ENCODE peak calls at places on chromosomes 3 and 15, in four cellular contexts. O is psoas muscle, D is HepG2, R is breast epithelium. C is an unnamed sample. For H3K4me1, the result is how much of the 10 kb centered on the place peaks cover.

GRCh38 chr3:24683511-24684384 is 189.1 kb upstream of the THRB start:
- DNase-seq in R (no peak), D (peak), O (no peak), C (no peak)

GRCh38 chr15:87877114-87877810 is 379.3 kb downstream of the NTRK3 start:
- DNase-seq in O (no peak), R (no peak), D (no peak), C (no peak)

GRCh38 chr3:104584702-104585101 is 782.0 kb upstream of the ALCAM start:
- DNase-seq in O (no peak), R (no peak), D (no peak), C (no peak)

GRCh38 chr3:47276558-47276957 is 6.0 kb downstream of the KIF9 start:
- DNase-seq in O (no peak), R (no peak), D (no peak), C (no peak)

GRCh38 chr15:65833501-65834220 is 35.6 kb upstream of the RAB11A start:
- DNase-seq in D (peak), O (peak), R (no peak), C (no peak)

GRCh38 chr3:138949002-138949418 is 2.0 kb downstream of the FOXL2NB start:
- DNase-seq in D (no peak), R (no peak), O (no peak), C (no peak)

GRCh38 chr15:101313041-101313761 is 18.2 kb upstream of the SNRPA1 start:
- DNase-seq in O (no peak), R (no peak), D (no peak), C (no peak)

GRCh38 chr3:13106308-13106970 is 33.2 kb upstream of the IQSEC1 start:
- DNase-seq in O (no peak), R (no peak), D (peak), C (no peak)

GRCh38 chr3:122996038-122996580 is 31.5 kb downstream of the SEMA5B start:
- DNase-seq in R (no peak), O (no peak), D (no peak), C (no peak)

GRCh38 chr3:177401375-177401774 is 204.1 kb upstream of the TBL1XR1 start:
- DNase-seq in O (no peak), D (no peak), R (no peak), C (no peak)

GRCh38 chr15:48389701-48390143 is 58.5 kb downstream of the DUT start:
- DNase-seq in O (no peak), D (no peak), R (no peak), C (no peak)

GRCh38 chr3:3405131-3405530 is 225.6 kb upstream of the CRBN start:
- DNase-seq in D (no peak), O (no peak), R (no peak), C (no peak)

GRCh38 chr3:51819709-51820406 is 40.8 kb upstream of the IQCF6 start:
- DNase-seq in D (peak), R (no peak), O (no peak), C (no peak)

GRCh38 chr3:170142373-170142772 is 39.2 kb downstream of the PHC3 start:
- DNase-seq in O (no peak), R (no peak), D (no peak), C (no peak)

GRCh38 chr3:192915306-192915705 is 2.4 kb downstream of the MB21D2 start:
- DNase-seq in R (no peak), D (peak), O (no peak), C (no peak)

GRCh38 chr3:190125669-190126068 is 5.0 kb upstream of the P3H2 start:
- DNase-seq in R (no peak), O (no peak), D (no peak), C (no peak)

GRCh38 chr3:38117748-38118420 is 19.0 kb downstream of the ACAA1 start:
- DNase-seq in O (peak), R (peak), D (peak), C (peak)

GRCh38 chr3:51718547-51719412 is 11.9 kb downstream of the GRM2 start:
- DNase-seq in D (peak), O (peak), R (no peak), C (no peak)

GRCh38 chr15:68364660-68365035 is 67.3 kb downstream of the ITGA11 start:
- DNase-seq in O (no peak), D (no peak), R (no peak), C (no peak)

GRCh38 chr15:68367226-68367625 is 64.7 kb downstream of the ITGA11 start:
- DNase-seq in O (no peak), R (no peak), D (no peak), C (no peak)

GRCh38 chr15:68365140-68365745 is 66.7 kb downstream of the ITGA11 start:
- DNase-seq in O (no peak), R (no peak), D (no peak), C (no peak)

GRCh38 chr15:68366314-68366713 is 65.6 kb downstream of the ITGA11 start:
- DNase-seq in O (no peak), R (no peak), D (no peak), C (no peak)

GRCh38 chr15:68365770-68366169 is 66.2 kb downstream of the ITGA11 start:
- DNase-seq in O (no peak), D (no peak), R (no peak), C (no peak)
- H3K4me1 ChIP-seq in O (under half), D (under half), R (under half), C (half or more)

GRCh38 chr15:60392601-60392985 is 5.2 kb downstream of the ANXA2 start:
- DNase-seq in D (peak), O (no peak), R (no peak), C (no peak)
- H3K4me1 ChIP-seq in D (half or more), O (half or more), R (half or more), C (under half)

GRCh38 chr3:42697326-42698051 is 5.1 kb downstream of the HHATL start:
- DNase-seq in D (no peak), O (no peak), R (peak), C (peak)

GRCh38 chr3:42696356-42697301 is 6.0 kb downstream of the HHATL start:
- DNase-seq in O (no peak), R (peak), D (no peak), C (peak)

GRCh38 chr3:42699511-42699971 is 3.1 kb downstream of the HHATL start:
- DNase-seq in O (no peak), R (peak), D (no peak), C (no peak)

GRCh38 chr3:42698911-42699230 is 3.7 kb downstream of the HHATL start:
- DNase-seq in D (no peak), O (no peak), R (peak), C (peak)

DNA sequence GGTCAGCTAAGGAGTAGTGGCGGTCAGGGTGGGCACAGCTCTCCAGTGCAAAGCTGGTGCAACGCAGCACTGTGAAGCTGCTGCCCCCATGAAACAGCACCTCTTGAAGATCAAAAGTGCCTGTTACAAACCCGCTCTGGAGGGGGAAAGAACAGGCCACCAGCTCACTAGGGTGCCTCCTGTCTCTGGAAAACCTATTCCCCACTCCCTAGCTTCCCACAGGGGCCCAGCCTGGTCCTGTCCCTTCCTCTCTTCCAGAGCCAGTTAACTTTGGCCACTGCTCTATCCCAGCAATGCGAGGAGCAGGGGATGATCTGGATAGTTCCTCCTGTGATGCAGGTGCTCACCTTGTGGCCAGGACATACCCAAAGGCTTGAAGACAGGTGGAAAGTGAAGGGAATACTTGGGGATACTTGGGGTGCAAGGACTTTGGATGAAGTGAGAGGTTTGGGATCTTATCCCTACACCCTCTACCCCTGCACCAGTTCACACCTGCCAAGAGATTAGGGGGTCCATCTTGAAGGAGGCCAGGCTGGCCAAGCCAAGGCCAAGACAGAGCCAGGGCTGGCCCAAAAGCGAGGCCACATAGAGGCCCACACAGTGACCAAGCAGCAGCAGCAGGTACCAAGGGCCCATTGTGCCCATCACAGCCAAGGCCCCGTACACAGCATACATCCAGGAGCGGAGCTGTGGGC is 4.2 kb downstream of the HHATL start:
- DNase-seq in R (peak), O (no peak), D (no peak), C (peak)
- H3K4me1 ChIP-seq in R (under half), O (under half), D (under half), C (under half)

DNA sequence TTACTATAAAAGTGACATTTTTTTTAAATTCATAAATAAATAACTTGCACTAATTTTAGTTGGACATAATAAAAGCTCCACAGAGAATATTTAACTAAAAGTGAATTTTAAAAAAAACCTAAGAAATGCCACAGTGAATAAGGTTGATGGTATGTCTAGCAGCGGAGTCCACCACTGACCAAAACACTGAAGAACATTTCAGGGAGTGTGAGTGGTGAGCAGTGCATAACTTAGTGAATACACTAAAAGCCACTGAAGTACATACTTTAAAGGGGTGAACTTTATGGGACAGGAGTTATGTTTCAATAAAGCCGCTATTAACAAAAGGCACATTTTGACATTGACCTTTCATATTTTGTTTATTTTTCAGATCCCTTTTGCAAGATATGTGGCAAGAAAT is 32.3 kb downstream of the SRP14 start:
- DNase-seq in R (no peak), O (no peak), D (no peak), C (no peak)
- H3K4me1 ChIP-seq in R (under half), O (under half), D (under half), C (under half)

GRCh38 chr3:171458857-171459129 is 1.4 kb downstream of the TNIK start:
- DNase-seq in D (no peak), R (no peak), O (no peak), C (no peak)

GRCh38 chr3:171456765-171457164 is 3.4 kb downstream of the TNIK start:
- DNase-seq in R (no peak), D (no peak), O (no peak), C (no peak)

GRCh38 chr3:171458056-171458856 is 1.9 kb downstream of the TNIK start:
- DNase-seq in O (no peak), D (no peak), R (no peak), C (no peak)

GRCh38 chr3:171455603-171456550 is 4.3 kb downstream of the TNIK start:
- DNase-seq in D (no peak), O (no peak), R (no peak), C (no peak)

DNA sequence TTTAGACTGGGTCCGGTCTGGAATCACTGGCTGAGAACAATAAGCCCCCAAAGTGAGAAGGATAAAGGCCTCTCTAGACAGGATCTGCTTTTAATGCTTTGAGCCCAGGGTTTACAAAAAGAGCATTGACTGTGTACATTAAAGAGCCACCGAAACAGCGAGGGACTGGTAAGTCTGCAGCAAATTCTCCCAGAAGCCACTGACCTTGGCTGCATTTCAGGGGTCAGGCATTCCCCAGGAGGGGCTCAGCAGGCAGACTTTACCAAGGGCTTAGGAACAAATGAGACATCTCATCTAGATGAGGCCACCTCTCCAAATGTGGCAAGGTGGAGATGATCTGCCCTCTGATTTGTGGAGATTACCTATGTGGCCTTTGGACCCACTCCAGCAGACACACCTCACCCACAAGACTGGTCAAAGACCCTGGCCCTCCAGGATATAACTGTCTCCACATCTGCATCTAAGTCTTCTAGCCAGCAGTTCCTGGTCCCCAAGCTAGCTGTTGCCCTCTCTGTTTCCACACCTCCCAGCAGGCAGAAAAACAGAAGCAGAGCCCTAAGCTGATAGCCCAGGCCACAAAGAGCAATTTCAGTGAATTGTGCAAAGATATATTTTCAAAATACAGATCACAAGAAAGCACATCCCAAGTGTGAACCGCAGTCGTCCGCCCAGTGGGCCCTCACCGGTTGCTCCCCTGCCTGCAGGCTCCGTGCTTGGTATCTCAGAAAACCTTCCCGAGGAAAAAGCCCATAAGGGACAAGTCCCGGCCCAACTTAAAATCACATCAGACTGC is 2.7 kb downstream of the TNIK start:
- DNase-seq in R (no peak), D (no peak), O (no peak), C (no peak)
- H3K4me1 ChIP-seq in R (under half), D (under half), O (under half), C (under half)

DNA sequence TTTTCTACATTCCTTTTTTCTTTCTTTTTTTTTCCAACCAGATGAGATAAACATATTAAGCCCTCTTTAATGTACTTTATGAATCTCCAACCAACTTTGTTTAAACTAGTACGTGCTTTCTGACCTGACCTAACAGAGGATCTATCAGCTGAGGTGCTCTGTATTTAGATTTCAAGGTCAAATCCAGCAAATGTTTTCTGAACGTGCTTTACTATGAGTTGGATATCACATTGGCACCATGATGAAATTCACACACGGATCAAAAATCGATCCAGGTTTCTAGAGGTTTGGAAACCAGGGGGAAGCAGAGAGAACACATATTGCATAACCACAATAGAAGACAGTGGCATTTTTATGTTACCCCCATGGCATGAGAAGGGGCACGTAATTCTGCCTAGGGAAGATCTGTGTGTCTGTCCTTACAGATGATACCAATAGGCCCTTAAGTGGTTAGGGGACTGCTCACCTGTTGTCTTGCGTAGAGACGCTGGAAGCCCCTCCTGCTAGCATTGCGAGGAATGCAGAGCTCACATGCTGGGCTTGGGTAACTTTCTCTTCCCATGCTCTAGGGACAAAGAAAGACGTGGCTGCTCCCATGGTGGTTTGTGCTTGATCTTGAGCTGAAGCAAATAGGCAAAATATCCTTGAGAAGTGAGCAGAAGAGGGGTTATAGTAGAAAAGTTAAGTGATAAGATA is 59.3 kb upstream of the ABHD10 start:
- DNase-seq in R (no peak), D (no peak), O (no peak), C (no peak)
- H3K4me1 ChIP-seq in R (under half), D (under half), O (under half), C (under half)

GRCh38 chr3:101842245-101842934 is 6.9 kb upstream of the NFKBIZ start:
- DNase-seq in R (no peak), O (no peak), D (no peak), C (no peak)
- H3K4me1 ChIP-seq in R (under half), O (under half), D (under half), C (under half)

DNA sequence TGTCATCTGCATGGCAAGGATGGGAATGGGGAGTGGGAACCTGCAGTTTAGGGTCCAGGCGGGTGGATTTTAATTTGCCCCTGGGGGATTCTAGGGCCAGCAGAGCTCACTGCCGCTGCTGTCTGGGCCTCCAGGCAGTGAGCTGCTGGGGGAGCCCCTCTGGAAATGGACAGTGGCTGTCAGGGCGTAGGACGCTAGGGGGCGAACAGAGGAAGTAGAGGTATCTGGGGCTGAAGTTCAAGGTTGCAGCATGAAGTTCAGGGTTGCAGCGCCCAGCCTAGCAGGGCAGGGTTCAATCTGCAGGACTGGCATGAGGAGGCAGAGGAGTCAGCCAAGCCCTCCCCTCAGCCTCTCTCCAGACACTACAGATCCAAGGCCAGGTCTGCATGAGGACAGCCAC is 49.5 kb downstream of the APBA2 start:
- DNase-seq in D (peak), R (no peak), O (no peak), C (no peak)
- H3K4me1 ChIP-seq in D (under half), R (under half), O (under half), C (under half)